ENCODE peak calls at places on chromosomes 1 and 21, in six cellular contexts. One of them, this sample, is unnamed.

GRCh38 chr1:161091093-161091492 is 1.7 kb upstream of the NECTIN4 start:
- DNase-seq in left ventricle myocardium inferior: no peak
- DNase-seq in effector memory CD8-positive, alpha-beta T cell: no peak
- DNase-seq in sciatic nerve: no peak
- DNase-seq in right cardiac atrium: no peak
- DNase-seq in NB4: no peak
- DNase-seq in this sample: peak; percentile 17

GRCh38 chr1:1832820-1833219 is 54.5 kb upstream of the NADK start:
- DNase-seq in effector memory CD8-positive, alpha-beta T cell: no peak
- DNase-seq in sciatic nerve: no peak
- DNase-seq in left ventricle myocardium inferior: no peak
- DNase-seq in right cardiac atrium: no peak
- DNase-seq in NB4: no peak
- DNase-seq in this sample: no peak

GRCh38 chr21:38299651-38300050 is 42.9 kb downstream of the KCNJ15 start:
- DNase-seq in left ventricle myocardium inferior: no peak
- DNase-seq in sciatic nerve: no peak
- DNase-seq in right cardiac atrium: no peak
- DNase-seq in effector memory CD8-positive, alpha-beta T cell: no peak
- DNase-seq in NB4: no peak
- DNase-seq in this sample: no peak

GRCh38 chr1:209600541-209600940 is 17.0 kb downstream of the CAMK1G start:
- DNase-seq in right cardiac atrium: no peak
- DNase-seq in NB4: no peak
- DNase-seq in effector memory CD8-positive, alpha-beta T cell: no peak
- DNase-seq in left ventricle myocardium inferior: no peak
- DNase-seq in sciatic nerve: no peak
- DNase-seq in this sample: no peak

GRCh38 chr1:63855942-63856341 is 82.1 kb downstream of the ROR1 start:
- DNase-seq in NB4: no peak
- DNase-seq in left ventricle myocardium inferior: no peak
- DNase-seq in sciatic nerve: no peak
- DNase-seq in effector memory CD8-positive, alpha-beta T cell: no peak
- DNase-seq in right cardiac atrium: no peak
- DNase-seq in this sample: no peak

GRCh38 chr1:56135069-56135863 is 444.1 kb downstream of the PLPP3 start:
- DNase-seq in sciatic nerve: no peak
- DNase-seq in right cardiac atrium: no peak
- DNase-seq in effector memory CD8-positive, alpha-beta T cell: no peak
- DNase-seq in NB4: no peak
- DNase-seq in left ventricle myocardium inferior: no peak
- DNase-seq in this sample: no peak

GRCh38 chr1:188825471-188825870 is 1652.2 kb downstream of the BRINP3 start:
- DNase-seq in sciatic nerve: no peak
- DNase-seq in right cardiac atrium: no peak
- DNase-seq in left ventricle myocardium inferior: no peak
- DNase-seq in effector memory CD8-positive, alpha-beta T cell: no peak
- DNase-seq in NB4: no peak
- DNase-seq in this sample: no peak

GRCh38 chr1:153548722-153549695 is at the start of gene S100A3:
- DNase-seq in effector memory CD8-positive, alpha-beta T cell: no peak
- DNase-seq in left ventricle myocardium inferior: peak; percentile 65
- DNase-seq in sciatic nerve: peak; percentile 75
- DNase-seq in NB4: peak; percentile 43
- DNase-seq in right cardiac atrium: peak; percentile 90
- DNase-seq in this sample: peak; percentile 46

GRCh38 chr1:202162049-202162417 is 1.6 kb upstream of the PTPN7 start:
- DNase-seq in NB4: peak; percentile 87
- DNase-seq in right cardiac atrium: no peak
- DNase-seq in effector memory CD8-positive, alpha-beta T cell: no peak
- DNase-seq in left ventricle myocardium inferior: no peak
- DNase-seq in sciatic nerve: no peak
- DNase-seq in this sample: peak; percentile 43

GRCh38 chr21:45950740-45951515 is 30.6 kb upstream of the COL6A1 start:
- DNase-seq in right cardiac atrium: peak; percentile 85
- DNase-seq in sciatic nerve: no peak
- DNase-seq in left ventricle myocardium inferior: peak; percentile 61
- DNase-seq in NB4: no peak
- DNase-seq in effector memory CD8-positive, alpha-beta T cell: no peak
- DNase-seq in this sample: no peak

GRCh38 chr1:35832515-35832914 is 24.7 kb downstream of the AGO4 start:
- DNase-seq in effector memory CD8-positive, alpha-beta T cell: no peak
- DNase-seq in NB4: no peak
- DNase-seq in sciatic nerve: no peak
- DNase-seq in right cardiac atrium: no peak
- DNase-seq in left ventricle myocardium inferior: no peak
- DNase-seq in this sample: no peak

This sample was measured in small intestine.